ENCODE peak calls at places on chromosome 18, in nine cellular contexts. One of them, this sample, is unnamed.

GRCh38 chr18:55078289-55078916 is 119.1 kb upstream of the CCDC68 start:
- DNase-seq in breast epithelium: no peak
- DNase-seq in left lung: no peak
- DNase-seq in aorta: no peak
- DNase-seq in stomach: no peak
- DNase-seq in CD8-positive, alpha-beta memory T cell: no peak
- DNase-seq in ovary: no peak
- DNase-seq in GM23248: no peak
- DNase-seq in neural progenitor cell: no peak
- DNase-seq in this sample: no peak

GRCh38 chr18:41872206-41872605 is 82.8 kb upstream of the PIK3C3 start:
- DNase-seq in breast epithelium: no peak
- DNase-seq in left lung: no peak
- DNase-seq in aorta: no peak
- DNase-seq in stomach: no peak
- DNase-seq in CD8-positive, alpha-beta memory T cell: no peak
- DNase-seq in ovary: no peak
- DNase-seq in GM23248: no peak
- DNase-seq in neural progenitor cell: no peak
- DNase-seq in this sample: no peak

GRCh38 chr18:10252494-10252893 is 201.9 kb upstream of the APCDD1 start:
- DNase-seq in breast epithelium: no peak
- DNase-seq in left lung: no peak
- DNase-seq in aorta: no peak
- DNase-seq in stomach: no peak
- DNase-seq in CD8-positive, alpha-beta memory T cell: no peak
- DNase-seq in ovary: no peak
- DNase-seq in GM23248: no peak
- DNase-seq in neural progenitor cell: no peak
- DNase-seq in this sample: no peak

GRCh38 chr18:32848836-32849235 is 76.0 kb upstream of the KLHL14 start:
- DNase-seq in breast epithelium: no peak
- DNase-seq in left lung: no peak
- DNase-seq in aorta: no peak
- DNase-seq in stomach: no peak
- DNase-seq in CD8-positive, alpha-beta memory T cell: no peak
- DNase-seq in ovary: no peak
- DNase-seq in GM23248: no peak
- DNase-seq in neural progenitor cell: no peak
- DNase-seq in this sample: no peak

GRCh38 chr18:47260138-47260923 is 8.9 kb upstream of the SKOR2 start:
- DNase-seq in breast epithelium: no peak
- DNase-seq in left lung: peak; percentile 85
- DNase-seq in aorta: no peak
- DNase-seq in stomach: peak; percentile 31
- DNase-seq in CD8-positive, alpha-beta memory T cell: no peak
- DNase-seq in ovary: no peak
- DNase-seq in GM23248: peak; percentile 61
- DNase-seq in neural progenitor cell: peak; percentile 93
- DNase-seq in this sample: no peak

GRCh38 chr18:183769-184168 is 25.4 kb downstream of the USP14 start:
- DNase-seq in breast epithelium: no peak
- DNase-seq in left lung: no peak
- DNase-seq in aorta: no peak
- DNase-seq in stomach: no peak
- DNase-seq in CD8-positive, alpha-beta memory T cell: no peak
- DNase-seq in ovary: no peak
- DNase-seq in GM23248: peak; percentile 40
- DNase-seq in neural progenitor cell: no peak
- DNase-seq in this sample: no peak

GRCh38 chr18:45517181-45517741 is 98.0 kb upstream of the SLC14A2 start:
- DNase-seq in breast epithelium: no peak
- DNase-seq in left lung: no peak
- DNase-seq in aorta: peak; percentile 83
- DNase-seq in stomach: no peak
- DNase-seq in CD8-positive, alpha-beta memory T cell: no peak
- DNase-seq in ovary: peak; percentile 36
- DNase-seq in GM23248: peak; percentile 86
- DNase-seq in neural progenitor cell: peak; percentile 43
- DNase-seq in this sample: peak; percentile 85

GRCh38 chr18:58202406-58202730 is 158.3 kb downstream of the NEDD4L start:
- DNase-seq in breast epithelium: peak; percentile 75
- DNase-seq in left lung: no peak
- DNase-seq in aorta: no peak
- DNase-seq in stomach: no peak
- DNase-seq in CD8-positive, alpha-beta memory T cell: no peak
- DNase-seq in ovary: no peak
- DNase-seq in GM23248: peak; percentile 61
- DNase-seq in neural progenitor cell: no peak
- DNase-seq in this sample: no peak

GRCh38 chr18:37084912-37085311 is 256.0 kb downstream of the KIAA1328 start:
- DNase-seq in breast epithelium: no peak
- DNase-seq in left lung: no peak
- DNase-seq in aorta: no peak
- DNase-seq in stomach: no peak
- DNase-seq in CD8-positive, alpha-beta memory T cell: no peak
- DNase-seq in ovary: no peak
- DNase-seq in GM23248: no peak
- DNase-seq in neural progenitor cell: peak; percentile 1
- DNase-seq in this sample: no peak

GRCh38 chr18:26813043-26813442 is 52.5 kb downstream of the AQP4 start:
- DNase-seq in breast epithelium: no peak
- DNase-seq in left lung: no peak
- DNase-seq in aorta: no peak
- DNase-seq in stomach: peak; percentile 37
- DNase-seq in CD8-positive, alpha-beta memory T cell: no peak
- DNase-seq in ovary: peak; percentile 65
- DNase-seq in GM23248: peak; percentile 6
- DNase-seq in neural progenitor cell: peak; percentile 66
- DNase-seq in this sample: no peak

GRCh38 chr18:10131783-10132381 is 218.1 kb downstream of the VAPA start:
- DNase-seq in breast epithelium: no peak
- DNase-seq in left lung: peak; percentile 83
- DNase-seq in aorta: no peak
- DNase-seq in stomach: no peak
- DNase-seq in CD8-positive, alpha-beta memory T cell: no peak
- DNase-seq in ovary: peak; percentile 30
- DNase-seq in GM23248: peak; percentile 32
- DNase-seq in neural progenitor cell: peak; percentile 62
- DNase-seq in this sample: no peak

GRCh38 chr18:6202861-6203260 is 211.8 kb downstream of the L3MBTL4 start:
- DNase-seq in breast epithelium: no peak
- DNase-seq in left lung: no peak
- DNase-seq in aorta: no peak
- DNase-seq in stomach: no peak
- DNase-seq in CD8-positive, alpha-beta memory T cell: no peak
- DNase-seq in ovary: no peak
- DNase-seq in GM23248: no peak
- DNase-seq in neural progenitor cell: no peak
- DNase-seq in this sample: no peak

GRCh38 chr18:79524181-79525078 is 128.7 kb downstream of the NFATC1 start:
- DNase-seq in breast epithelium: no peak
- DNase-seq in left lung: no peak
- DNase-seq in aorta: peak; percentile 77
- DNase-seq in stomach: no peak
- DNase-seq in CD8-positive, alpha-beta memory T cell: peak; percentile 70
- DNase-seq in ovary: peak; percentile 16
- DNase-seq in GM23248: no peak
- DNase-seq in neural progenitor cell: no peak
- DNase-seq in this sample: peak; percentile 74

GRCh38 chr18:8609711-8610441 is 639 bp downstream of the RAB12 start:
- DNase-seq in breast epithelium: no peak
- DNase-seq in left lung: peak; percentile 82
- DNase-seq in aorta: no peak
- DNase-seq in stomach: no peak
- DNase-seq in CD8-positive, alpha-beta memory T cell: peak; percentile 22
- DNase-seq in ovary: no peak
- DNase-seq in GM23248: peak; percentile 63
- DNase-seq in neural progenitor cell: peak; percentile 40
- DNase-seq in this sample: peak; percentile 69

GRCh38 chr18:45402485-45403056 is 212.7 kb upstream of the SLC14A2 start:
- DNase-seq in breast epithelium: no peak
- DNase-seq in left lung: no peak
- DNase-seq in aorta: no peak
- DNase-seq in stomach: no peak
- DNase-seq in CD8-positive, alpha-beta memory T cell: no peak
- DNase-seq in ovary: no peak
- DNase-seq in GM23248: peak; percentile 89
- DNase-seq in neural progenitor cell: no peak
- DNase-seq in this sample: no peak

GRCh38 chr18:809985-810642 is 1.9 kb downstream of the YES1 start:
- DNase-seq in breast epithelium: no peak
- DNase-seq in left lung: no peak
- DNase-seq in aorta: no peak
- DNase-seq in stomach: no peak
- DNase-seq in CD8-positive, alpha-beta memory T cell: no peak
- DNase-seq in ovary: no peak
- DNase-seq in GM23248: no peak
- DNase-seq in neural progenitor cell: no peak
- DNase-seq in this sample: no peak

GRCh38 chr18:53886066-53886465 is 338.4 kb downstream of the MBD2 start:
- DNase-seq in breast epithelium: no peak
- DNase-seq in left lung: no peak
- DNase-seq in aorta: no peak
- DNase-seq in stomach: no peak
- DNase-seq in CD8-positive, alpha-beta memory T cell: no peak
- DNase-seq in ovary: no peak
- DNase-seq in GM23248: no peak
- DNase-seq in neural progenitor cell: no peak
- DNase-seq in this sample: no peak

GRCh38 chr18:58911766-58912165 is 47.1 kb downstream of the ZNF532 start:
- DNase-seq in breast epithelium: no peak
- DNase-seq in left lung: no peak
- DNase-seq in aorta: no peak
- DNase-seq in stomach: no peak
- DNase-seq in CD8-positive, alpha-beta memory T cell: no peak
- DNase-seq in ovary: no peak
- DNase-seq in GM23248: peak; percentile 42
- DNase-seq in neural progenitor cell: no peak
- DNase-seq in this sample: no peak

GRCh38 chr18:55732227-55733106 is 144.5 kb upstream of the TCF4 start:
- DNase-seq in breast epithelium: no peak
- DNase-seq in left lung: no peak
- DNase-seq in aorta: no peak
- DNase-seq in stomach: no peak
- DNase-seq in CD8-positive, alpha-beta memory T cell: no peak
- DNase-seq in ovary: no peak
- DNase-seq in GM23248: peak; percentile 22
- DNase-seq in neural progenitor cell: no peak
- DNase-seq in this sample: no peak

GRCh38 chr18:62877448-62878221 is 162.3 kb downstream of the PHLPP1 start:
- DNase-seq in breast epithelium: no peak
- DNase-seq in left lung: no peak
- DNase-seq in aorta: no peak
- DNase-seq in stomach: no peak
- DNase-seq in CD8-positive, alpha-beta memory T cell: no peak
- DNase-seq in ovary: no peak
- DNase-seq in GM23248: peak; percentile 44
- DNase-seq in neural progenitor cell: peak; percentile 81
- DNase-seq in this sample: no peak
- H3K4me3 ChIP-seq in breast epithelium: no peak overlapping the region
- H3K4me3 ChIP-seq in left lung: no peak overlapping the region
- H3K4me3 ChIP-seq in aorta: no peak overlapping the region
- H3K4me3 ChIP-seq in stomach: no peak overlapping the region
- H3K4me3 ChIP-seq in CD8-positive, alpha-beta memory T cell: no peak overlapping the region
- H3K4me3 ChIP-seq in ovary: no peak overlapping the region
- H3K4me3 ChIP-seq in GM23248: peak overlapping the region; percentile 41
- H3K4me3 ChIP-seq in neural progenitor cell: peak overlapping the region; percentile 25
- H3K4me3 ChIP-seq in this sample: no peak overlapping the region

GRCh38 chr18:23565916-23566547 is 20.3 kb downstream of the NPC1 start:
- DNase-seq in breast epithelium: no peak
- DNase-seq in left lung: no peak
- DNase-seq in aorta: no peak
- DNase-seq in stomach: no peak
- DNase-seq in CD8-positive, alpha-beta memory T cell: no peak
- DNase-seq in ovary: no peak
- DNase-seq in GM23248: no peak
- DNase-seq in neural progenitor cell: no peak
- DNase-seq in this sample: no peak

GRCh38 chr18:23563377-23564043 is 22.8 kb downstream of the NPC1 start:
- DNase-seq in breast epithelium: no peak
- DNase-seq in left lung: no peak
- DNase-seq in aorta: no peak
- DNase-seq in stomach: no peak
- DNase-seq in CD8-positive, alpha-beta memory T cell: no peak
- DNase-seq in ovary: no peak
- DNase-seq in GM23248: peak; percentile 64
- DNase-seq in neural progenitor cell: no peak
- DNase-seq in this sample: no peak

GRCh38 chr18:23556145-23556780 is 30.0 kb downstream of the NPC1 start:
- DNase-seq in breast epithelium: no peak
- DNase-seq in left lung: no peak
- DNase-seq in aorta: no peak
- DNase-seq in stomach: no peak
- DNase-seq in CD8-positive, alpha-beta memory T cell: no peak
- DNase-seq in ovary: no peak
- DNase-seq in GM23248: no peak
- DNase-seq in neural progenitor cell: no peak
- DNase-seq in this sample: no peak

DNA sequence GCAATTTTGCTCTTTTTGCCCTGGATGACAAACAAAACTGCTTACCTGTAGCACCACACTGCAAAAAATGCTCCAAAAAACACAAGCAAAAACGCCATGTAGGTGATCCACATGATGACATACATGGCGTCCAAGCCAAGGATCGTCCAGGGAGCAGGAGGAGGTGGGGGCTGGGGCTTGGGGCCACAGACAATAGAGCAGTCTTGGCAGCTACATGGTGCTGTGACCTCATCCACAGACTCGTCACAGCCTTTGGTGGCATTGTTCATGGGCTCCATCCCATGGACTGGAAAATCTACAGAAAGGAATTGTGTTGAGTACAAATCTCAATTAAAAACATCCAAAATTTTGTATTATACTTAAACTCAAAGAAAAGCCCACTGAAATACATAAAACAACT is 26.1 kb downstream of the NPC1 start:
- DNase-seq in breast epithelium: no peak
- DNase-seq in left lung: no peak
- DNase-seq in aorta: no peak
- DNase-seq in stomach: no peak
- DNase-seq in CD8-positive, alpha-beta memory T cell: no peak
- DNase-seq in ovary: no peak
- DNase-seq in GM23248: no peak
- DNase-seq in neural progenitor cell: no peak
- DNase-seq in this sample: no peak
- H3K36me3 ChIP-seq in breast epithelium: peaks cover 24% of the 10 kb centered on the region
- H3K36me3 ChIP-seq in left lung: no peaks in the 10 kb centered on the region
- H3K36me3 ChIP-seq in aorta: peaks cover 7% of the 10 kb centered on the region
- H3K36me3 ChIP-seq in stomach: peaks cover 98% of the 10 kb centered on the region
- H3K36me3 ChIP-seq in CD8-positive, alpha-beta memory T cell: peaks cover 46% of the 10 kb centered on the region
- H3K36me3 ChIP-seq in ovary: no peaks in the 10 kb centered on the region
- H3K36me3 ChIP-seq in GM23248: peaks cover 38% of the 10 kb centered on the region
- H3K36me3 ChIP-seq in neural progenitor cell: no peaks in the 10 kb centered on the region
- H3K36me3 ChIP-seq in this sample: peaks cover 60% of the 10 kb centered on the region

GRCh38 chr18:48569915-48570264 is 31.1 kb downstream of the CTIF start:
- DNase-seq in breast epithelium: no peak
- DNase-seq in left lung: no peak
- DNase-seq in aorta: peak; percentile 12
- DNase-seq in stomach: no peak
- DNase-seq in CD8-positive, alpha-beta memory T cell: no peak
- DNase-seq in ovary: no peak
- DNase-seq in GM23248: no peak
- DNase-seq in neural progenitor cell: no peak
- DNase-seq in this sample: no peak
- H3K27ac ChIP-seq in breast epithelium: no peak overlapping the region
- H3K27ac ChIP-seq in left lung: no peak overlapping the region
- H3K27ac ChIP-seq in aorta: no peak overlapping the region
- H3K27ac ChIP-seq in stomach: no peak overlapping the region
- H3K27ac ChIP-seq in CD8-positive, alpha-beta memory T cell: no peak overlapping the region
- H3K27ac ChIP-seq in ovary: no peak overlapping the region
- H3K27ac ChIP-seq in GM23248: no peak overlapping the region
- H3K27ac ChIP-seq in neural progenitor cell: no peak overlapping the region
- H3K27ac ChIP-seq in this sample: no peak overlapping the region

GRCh38 chr18:30888344-30888743 is 154.2 kb downstream of the DSC3 start:
- DNase-seq in breast epithelium: no peak
- DNase-seq in left lung: no peak
- DNase-seq in aorta: no peak
- DNase-seq in stomach: no peak
- DNase-seq in CD8-positive, alpha-beta memory T cell: no peak
- DNase-seq in ovary: no peak
- DNase-seq in GM23248: no peak
- DNase-seq in neural progenitor cell: no peak
- DNase-seq in this sample: no peak
- H3K4me3 ChIP-seq in breast epithelium: no peak overlapping the region
- H3K4me3 ChIP-seq in left lung: no peak overlapping the region
- H3K4me3 ChIP-seq in aorta: no peak overlapping the region
- H3K4me3 ChIP-seq in stomach: no peak overlapping the region
- H3K4me3 ChIP-seq in CD8-positive, alpha-beta memory T cell: no peak overlapping the region
- H3K4me3 ChIP-seq in ovary: no peak overlapping the region
- H3K4me3 ChIP-seq in GM23248: no peak overlapping the region
- H3K4me3 ChIP-seq in neural progenitor cell: no peak overlapping the region
- H3K4me3 ChIP-seq in this sample: no peak overlapping the region